ENCODE peak calls at places on chromosomes 1 and 21, in seven cellular contexts. W, F, H, O, N, I and V are unnamed samples.

GRCh38 chr21:33871171-33871570 is 44.4 kb downstream of the ATP5PO start:
- DNase-seq in W (peak), F (no peak), H (no peak), O (no peak), N (no peak), I (no peak), V (no peak)

GRCh38 chr1:86156571-86157455 is at the start of gene COL24A1:
- DNase-seq in W (peak), F (peak), H (peak), O (no peak), N (peak), I (peak), V (peak)

GRCh38 chr1:18536943-18537342 is 56.2 kb downstream of the KLHDC7A start:
- DNase-seq in W (no peak), F (no peak), H (no peak), O (no peak), N (no peak), I (no peak), V (no peak)

GRCh38 chr1:25223471-25223870 is 8.8 kb downstream of the SYF2 start:
- DNase-seq in W (peak), F (peak), H (no peak), O (no peak), N (no peak), I (no peak), V (no peak)

GRCh38 chr1:200146100-200146499 is 118.6 kb downstream of the NR5A2 start:
- DNase-seq in W (no peak), F (no peak), H (no peak), O (no peak), N (no peak), I (no peak), V (peak)

GRCh38 chr1:156383023-156383422 is 14.0 kb downstream of the RHBG start:
- DNase-seq in W (peak), F (peak), H (peak), O (peak), N (no peak), I (peak), V (peak)

GRCh38 chr1:186722711-186723309 is 42.6 kb upstream of the PTGS2 start:
- DNase-seq in W (peak), F (peak), H (no peak), O (no peak), N (no peak), I (no peak), V (peak)

GRCh38 chr1:201184734-201185453 is 5.7 kb upstream of the IGFN1 start:
- DNase-seq in W (peak), F (peak), H (no peak), O (no peak), N (no peak), I (peak), V (no peak)

GRCh38 chr1:63835075-63835633 is 61.3 kb downstream of the ROR1 start:
- DNase-seq in W (no peak), F (peak), H (no peak), O (no peak), N (no peak), I (no peak), V (no peak)

GRCh38 chr21:37877171-37877570 is 39.1 kb downstream of the KCNJ6 start:
- DNase-seq in W (peak), F (peak), H (no peak), O (no peak), N (no peak), I (no peak), V (no peak)

GRCh38 chr1:6954596-6954995 is 169.3 kb downstream of the CAMTA1 start:
- DNase-seq in W (no peak), F (no peak), H (no peak), O (no peak), N (no peak), I (no peak), V (no peak)

DNA sequence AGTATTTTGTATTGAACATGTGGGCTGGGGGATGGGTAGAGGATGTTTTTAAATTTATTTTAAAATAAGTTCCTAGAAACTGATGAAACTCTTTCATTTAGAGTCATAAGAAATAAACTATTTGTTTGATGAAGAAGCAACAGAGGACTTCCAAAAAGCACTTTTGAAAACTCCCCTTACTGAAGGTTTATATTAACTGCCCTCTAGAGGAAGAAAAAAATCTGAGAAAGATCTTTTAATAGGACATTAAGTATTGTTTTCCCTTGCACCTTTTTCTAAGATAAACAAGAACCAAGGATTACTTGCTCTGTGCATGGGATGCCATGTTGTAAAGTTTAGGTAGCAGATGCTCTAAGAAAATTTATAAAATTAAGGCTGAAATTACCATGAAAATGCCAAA is 14.1 kb downstream of the DISP1 start:
- DNase-seq in W (no peak), F (no peak), H (no peak), O (no peak), N (no peak), I (no peak), V (no peak)
- TF ChIP-seq CTCF in W (peak), F (peak), H (no peak), O (peak), N (no peak), I (no peak), V (no peak)

DNA sequence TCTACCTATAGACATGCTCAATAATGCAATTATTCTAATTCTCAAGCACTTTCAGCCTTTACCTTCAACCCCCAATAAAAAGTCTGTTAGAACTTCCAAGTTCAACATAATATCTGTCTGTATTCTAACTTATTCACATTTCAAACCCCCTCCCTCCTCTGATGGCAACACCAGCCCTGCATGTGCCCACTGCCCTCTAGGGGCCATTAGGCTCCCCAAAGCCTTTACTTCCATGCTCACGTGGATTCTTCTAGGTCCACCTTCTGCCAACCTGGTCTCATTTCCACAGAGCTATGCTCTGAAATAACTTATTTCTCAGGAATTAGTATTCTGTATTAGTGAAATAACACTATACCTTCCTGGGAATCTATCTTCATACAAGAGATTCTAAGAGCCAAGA is 22.2 kb upstream of the KPRP start:
- DNase-seq in W (no peak), F (no peak), H (no peak), O (no peak), N (no peak), I (no peak), V (no peak)
- TF ChIP-seq CTCF in W (peak), F (no peak), H (no peak), O (no peak), N (no peak), I (no peak), V (peak)

GRCh38 chr1:151593651-151594625 is 17.9 kb upstream of the SNX27 start:
- DNase-seq in W (peak), F (peak), H (peak), O (peak), N (peak), I (peak), V (peak)

GRCh38 chr1:151590961-151591360 is 20.9 kb upstream of the SNX27 start:
- DNase-seq in W (no peak), F (no peak), H (no peak), O (no peak), N (no peak), I (no peak), V (no peak)

DNA sequence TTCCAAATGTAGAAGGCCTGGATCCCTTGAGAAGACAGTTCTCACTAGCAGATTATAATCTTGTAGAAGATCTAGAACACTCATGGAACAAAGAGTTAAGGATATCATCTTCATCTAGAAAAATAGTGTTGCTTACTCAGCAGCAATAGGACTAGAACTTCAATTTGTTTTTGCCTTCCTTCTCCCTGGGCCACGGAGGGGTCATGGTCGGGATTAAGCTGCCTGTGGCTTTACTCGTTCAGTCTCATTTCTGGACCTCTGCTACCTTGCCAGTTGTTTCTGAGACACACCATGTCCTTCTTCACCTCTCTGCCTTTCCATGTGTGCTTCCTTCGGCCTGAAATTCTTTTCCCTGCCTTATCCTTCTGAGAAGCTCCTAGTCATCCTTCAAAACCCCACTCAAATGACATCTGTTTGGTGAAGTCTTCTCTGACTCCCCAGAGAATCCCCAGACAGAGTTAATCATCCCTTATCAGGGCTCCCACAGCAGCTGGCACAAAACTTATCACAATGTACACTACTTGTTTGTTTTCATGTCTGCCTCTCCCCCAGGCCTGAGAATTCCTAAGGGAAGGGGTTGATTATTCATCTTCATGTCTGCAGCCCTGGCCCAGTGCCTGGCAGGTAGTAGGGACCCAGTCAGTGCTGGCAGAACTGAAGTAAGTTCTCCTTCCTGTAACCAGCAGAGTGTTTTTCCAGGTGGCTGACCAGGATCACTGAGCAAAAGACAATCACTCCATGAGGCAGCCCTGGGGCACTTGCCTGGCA is 15.5 kb upstream of the SNX27 start:
- DNase-seq in W (peak), F (peak), H (no peak), O (no peak), N (no peak), I (no peak), V (no peak)
- TF ChIP-seq CTCF in W (no peak), F (no peak), H (no peak), O (no peak), N (no peak), I (no peak), V (no peak)

DNA sequence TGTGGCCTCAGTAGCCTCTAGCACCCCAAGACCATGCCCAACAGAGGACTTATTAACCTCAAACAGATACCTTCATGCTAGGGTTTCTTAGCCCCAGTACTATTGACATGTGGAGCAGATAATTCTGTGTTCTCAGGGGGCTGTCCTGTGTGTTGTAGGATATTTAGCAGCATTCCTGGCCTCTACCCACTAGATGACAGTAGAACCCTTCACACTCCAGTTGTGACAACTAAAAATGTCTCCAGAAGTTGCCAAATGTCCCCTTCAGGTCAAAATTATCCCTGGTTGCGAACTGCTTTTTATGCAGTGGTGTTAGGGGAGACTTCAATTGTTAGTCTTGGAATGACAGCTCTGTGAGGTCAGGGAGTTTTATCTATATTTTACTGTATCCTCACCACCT is 8.1 kb downstream of the KAZN start:
- DNase-seq in W (no peak), F (no peak), H (no peak), O (peak), N (no peak), I (no peak), V (no peak)
- TF ChIP-seq CTCF in W (no peak), F (peak), H (no peak), O (no peak), N (no peak), I (no peak), V (peak)

DNA sequence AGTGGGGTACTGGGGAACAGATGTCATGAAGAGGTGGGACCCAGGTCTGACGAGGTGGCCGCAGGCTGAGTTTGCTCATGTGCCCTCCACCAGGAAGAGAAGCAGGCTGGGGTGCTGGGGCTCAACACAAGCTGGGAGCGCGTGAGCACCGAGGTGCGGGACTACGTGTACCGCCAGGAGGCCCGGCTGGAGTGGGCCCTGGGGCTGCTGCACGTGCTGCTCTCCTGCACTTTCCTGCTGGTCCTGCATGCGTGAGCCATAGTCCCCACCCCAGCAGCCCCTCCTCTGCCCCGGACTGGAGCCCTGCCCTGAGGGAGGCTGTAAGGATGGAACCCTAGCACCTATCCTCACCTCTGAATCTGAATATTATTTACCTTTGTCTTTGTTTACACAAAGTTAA is 7.9 kb upstream of the ADAM15 start:
- DNase-seq in W (no peak), F (no peak), H (no peak), O (no peak), N (no peak), I (no peak), V (no peak)
- TF ChIP-seq CTCF in W (no peak), F (no peak), H (no peak), O (no peak), N (no peak), I (no peak), V (no peak)

DNA sequence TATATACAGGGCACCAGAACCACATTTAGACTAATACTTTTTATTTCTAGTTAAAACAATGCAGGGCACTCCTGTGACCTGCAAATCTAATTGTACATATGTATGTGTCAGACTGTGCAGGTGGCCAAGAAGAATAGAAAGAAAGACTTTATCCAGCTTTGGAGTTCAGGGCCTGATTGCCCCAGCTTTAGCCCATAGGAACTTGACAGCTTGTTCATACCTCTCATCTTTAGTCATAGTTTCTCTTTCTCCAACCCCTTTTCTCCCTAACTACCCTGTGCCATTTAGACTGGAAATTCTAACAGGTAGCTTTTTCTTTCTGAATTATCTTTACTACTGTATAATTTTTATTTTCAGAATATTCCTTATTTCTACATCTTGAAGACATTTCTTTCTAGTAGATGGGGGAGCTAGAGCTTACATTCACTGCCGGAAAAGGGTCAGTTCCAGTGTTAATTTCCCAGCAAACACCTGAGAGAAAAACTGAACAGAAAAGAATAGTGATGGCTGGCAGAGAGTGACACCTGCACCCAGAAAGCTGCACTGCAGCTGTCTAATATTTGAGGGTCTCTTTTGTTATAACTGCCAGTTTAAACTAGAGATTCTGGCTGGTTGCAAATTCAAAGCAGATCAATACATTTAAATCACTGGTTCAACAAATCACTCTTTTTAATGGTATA is 8.4 kb downstream of the YBX1 start:
- DNase-seq in W (peak), F (peak), H (no peak), O (no peak), N (no peak), I (no peak), V (no peak)
- TF ChIP-seq CTCF in W (no peak), F (no peak), H (no peak), O (peak), N (no peak), I (no peak), V (peak)

GRCh38 chr1:30718091-30718635 is 5.2 kb downstream of the MATN1 start:
- DNase-seq in W (peak), F (peak), H (peak), O (peak), N (peak), I (peak), V (peak)
- TF ChIP-seq CTCF in W (no peak), F (no peak), H (no peak), O (no peak), N (no peak), I (no peak), V (no peak)

GRCh38 chr1:98294127-98294526 is 367.4 kb upstream of the SNX7 start:
- DNase-seq in W (no peak), F (no peak), H (no peak), O (no peak), N (no peak), I (no peak), V (no peak)
- TF ChIP-seq CTCF in W (no peak), F (no peak), H (no peak), O (no peak), N (no peak), I (no peak), V (no peak)